ENCODE peak calls at places on chromosomes 3 and 15, in nine cellular contexts. Z is PC-3, D is GM23248, T is GM23338, M is MM.1S, Q is hepatocyte, N is HCT116, B is OCI-LY7, C is SK-N-SH. F is an unnamed sample.

GRCh38 chr3:57091471-57091870 is 31.0 kb downstream of the SPATA12 start:
- DNase-seq in M (no peak), T (no peak), B (no peak), D (peak; percentile 69), C (no peak), Z (no peak), N (no peak), Q (no peak), F (no peak)

GRCh38 chr15:39350785-39351184 is 230.1 kb upstream of the THBS1 start:
- DNase-seq in Q (no peak), Z (no peak), N (no peak), D (no peak), C (no peak), B (no peak), T (no peak), M (no peak), F (no peak)

GRCh38 chr3:147977001-147977400 is 567.8 kb downstream of the ZIC1 start:
- DNase-seq in Q (no peak), T (no peak), N (no peak), D (no peak), M (no peak), Z (no peak), C (no peak), B (no peak), F (no peak)

GRCh38 chr3:123773681-123774431 is 110.3 kb downstream of the MYLK start:
- DNase-seq in Q (peak; percentile 33), D (peak; percentile 95), B (no peak), T (no peak), C (peak; percentile 58), N (no peak), M (no peak), Z (no peak), F (no peak)

GRCh38 chr3:40615110-40615915 is 90.6 kb downstream of the ZNF621 start:
- DNase-seq in Z (no peak), Q (peak; percentile 22), N (no peak), M (no peak), T (peak; percentile 90), C (peak; percentile 63), D (peak; percentile 16), B (no peak), F (peak; percentile 92)

GRCh38 chr15:70748281-70748747 is 15.0 kb downstream of the UACA start:
- DNase-seq in M (no peak), N (no peak), B (no peak), T (no peak), Q (no peak), D (peak; percentile 71), C (peak; percentile 43), Z (peak; percentile 10), F (no peak)

GRCh38 chr3:183253364-183253960 is 409 bp downstream of the B3GNT5 start:
- DNase-seq in D (peak; percentile 74), N (no peak), T (no peak), C (peak; percentile 68), Q (peak; percentile 70), M (no peak), Z (peak; percentile 40), B (no peak), F (peak; percentile 54)

GRCh38 chr15:85800460-85801123 is 5.9 kb upstream of the KLHL25 start:
- DNase-seq in N (peak; percentile 78), C (no peak), Q (peak; percentile 86), D (peak; percentile 88), B (peak; percentile 22), M (no peak), Z (peak; percentile 93), T (peak; percentile 38), F (no peak)

GRCh38 chr3:112136959-112137693 is 4.1 kb upstream of the GCSAM start:
- DNase-seq in B (peak; percentile 87), C (no peak), D (peak; percentile 43), Z (peak; percentile 81), T (peak; percentile 86), Q (peak; percentile 61), N (peak; percentile 49), M (peak; percentile 70), F (peak; percentile 91)

GRCh38 chr3:105466495-105467080 is 99.9 kb downstream of the ALCAM start:
- DNase-seq in D (peak; percentile 63), N (no peak), Q (no peak), B (no peak), Z (no peak), M (no peak), C (no peak), T (no peak), F (no peak)

DNA sequence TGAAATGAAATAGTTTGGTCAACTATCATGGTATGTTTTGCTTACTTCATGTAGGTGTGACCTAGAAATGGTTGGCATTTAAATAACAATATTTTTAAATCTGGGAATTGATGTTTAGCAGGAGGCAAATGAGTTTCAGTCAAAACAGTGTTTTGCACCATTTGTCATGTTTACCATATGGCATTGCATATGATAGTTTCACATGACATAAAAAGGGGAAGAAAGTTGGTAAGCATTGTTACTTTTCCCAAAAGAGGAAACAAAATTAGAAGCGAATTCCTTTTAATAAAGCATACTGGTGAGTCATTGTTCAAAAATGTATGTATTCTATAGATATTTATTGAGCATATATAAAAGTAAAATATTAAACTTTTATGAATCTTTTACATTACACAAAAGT is 2.3 kb downstream of the RNF13 start:
- DNase-seq in Q (no peak), Z (peak; percentile 30), M (no peak), B (peak; percentile 10), C (no peak), N (no peak), T (no peak), D (no peak), F (no peak)
- H3K4me3 ChIP-seq in Q (no peak overlapping the region), Z (peak overlapping the region; percentile 89), M (no peak overlapping the region), B (peak overlapping the region; percentile 87), C (no peak overlapping the region), N (no peak overlapping the region), T (peak overlapping the region; percentile 90), D (peak overlapping the region; percentile 91), F (no peak overlapping the region)

DNA sequence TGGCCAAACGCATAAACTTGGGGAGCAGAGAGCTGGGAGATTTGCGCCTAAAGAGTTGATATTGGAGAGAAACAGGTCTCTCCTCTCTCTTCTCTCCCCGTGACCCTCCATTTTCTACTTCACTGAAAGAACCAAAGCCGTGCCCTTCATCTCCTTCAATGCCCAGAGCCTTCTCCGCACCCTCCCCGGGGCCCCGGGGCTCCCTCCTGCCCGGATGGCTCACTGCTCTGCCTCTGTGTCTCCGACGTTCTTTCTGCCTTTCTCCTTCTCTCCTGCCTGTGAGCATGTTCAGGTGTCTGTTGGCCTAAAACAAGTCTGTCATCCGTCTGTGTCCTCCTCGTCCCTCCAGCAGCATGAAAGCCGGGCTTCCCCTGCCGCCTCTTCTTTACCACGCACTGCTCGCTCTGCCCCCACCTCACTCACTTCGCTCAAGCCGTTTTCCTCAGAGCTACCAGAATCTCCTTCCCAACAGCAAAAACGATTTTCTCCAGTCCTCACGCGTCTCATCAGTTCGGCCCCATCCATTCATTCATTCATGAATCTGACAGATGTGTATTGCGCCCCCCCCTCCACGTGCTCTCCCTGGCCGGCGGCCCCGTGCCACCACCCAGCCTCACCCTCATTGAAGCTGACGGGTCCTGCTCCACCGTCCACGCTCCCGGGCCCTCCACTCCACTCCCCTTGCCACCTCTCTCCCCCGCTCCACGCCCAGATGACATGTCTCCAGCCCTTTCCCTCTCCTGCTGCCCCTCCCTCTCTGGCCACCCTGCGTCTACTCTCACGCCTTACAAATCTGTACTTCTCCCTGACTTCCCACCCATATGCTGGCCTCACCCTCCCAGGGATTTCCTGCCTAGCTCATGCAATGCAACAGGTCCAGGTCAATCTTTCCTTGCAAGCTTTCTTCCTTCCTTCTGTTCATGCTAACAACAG is 10.2 kb downstream of the MUC4 start:
- DNase-seq in D (no peak), Q (no peak), M (no peak), C (no peak), B (no peak), N (no peak), Z (no peak), T (no peak), F (no peak)
- TF ChIP-seq EZH2phosphoT487 in D (no peak), Q (no peak), M (no peak), C (no peak), B (no peak), N (no peak), Z (no peak), T (no peak), F (no peak)

DNA sequence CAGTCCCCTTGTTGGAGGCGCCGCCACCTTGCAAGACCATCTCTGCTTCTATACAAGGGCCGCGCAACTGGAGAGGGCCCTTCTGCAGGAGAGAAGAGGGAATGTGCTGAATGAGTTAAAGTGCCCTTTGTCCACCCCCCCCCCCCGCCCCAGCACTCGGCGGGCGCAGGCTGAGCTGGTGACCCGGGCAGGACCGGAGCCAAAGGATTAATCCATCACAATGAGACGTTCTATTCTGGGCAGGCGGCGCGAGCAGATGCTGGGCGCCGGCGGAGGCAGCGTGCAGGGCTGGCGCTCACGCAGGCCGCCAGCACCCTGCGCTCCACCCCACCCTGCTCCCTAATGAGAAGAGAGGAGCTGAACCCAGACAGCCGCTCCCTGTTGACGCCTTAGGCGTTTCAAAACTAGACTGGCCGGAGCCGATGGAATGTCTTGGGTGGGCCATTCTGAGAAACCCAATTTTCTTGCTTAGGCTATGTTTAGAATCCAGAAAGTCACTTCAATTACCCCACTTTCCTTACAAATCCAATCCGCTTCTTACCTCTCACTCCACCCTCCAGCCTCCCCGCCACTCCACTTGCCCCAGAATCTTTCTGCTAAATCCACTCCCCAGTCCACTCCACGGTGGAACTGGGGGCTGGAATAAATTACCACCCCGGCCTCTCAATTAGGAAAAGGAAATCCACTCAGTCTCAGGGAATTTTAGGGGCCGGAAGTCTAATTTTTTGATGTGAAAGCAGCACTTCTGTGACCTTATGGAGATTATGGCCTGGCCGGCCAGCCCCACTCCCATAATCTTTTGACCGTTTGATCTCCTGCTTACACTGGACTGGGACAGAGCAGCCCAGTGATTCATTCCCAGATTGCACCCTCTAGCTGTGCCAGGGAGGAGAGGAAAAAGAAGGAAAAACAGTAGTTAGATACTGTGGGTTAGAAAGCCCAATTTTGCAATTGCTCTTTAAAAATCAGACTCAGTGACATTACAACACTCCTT is 32.7 kb downstream of the GJD2 start:
- DNase-seq in Z (no peak), C (peak; percentile 85), Q (peak; percentile 52), T (peak; percentile 79), M (no peak), B (no peak), D (peak; percentile 95), N (peak; percentile 7), F (peak; percentile 91)
- H3K4me3 ChIP-seq in Z (no peak overlapping the region), C (peak overlapping the region; percentile 39), Q (no peak overlapping the region), T (peak overlapping the region; percentile 47), M (no peak overlapping the region), B (no peak overlapping the region), D (peak overlapping the region; percentile 57), N (peak overlapping the region; percentile 43), F (peak overlapping the region; percentile 39)

GRCh38 chr3:174859109-174859735 is at the start of gene NAALADL2:
- DNase-seq in Q (peak; percentile 23), N (no peak), B (no peak), M (peak; percentile 20), D (no peak), C (no peak), Z (peak; percentile 82), T (no peak), F (no peak)

GRCh38 chr3:174859756-174860155 is 622 bp downstream of the NAALADL2 start:
- DNase-seq in M (no peak), Z (peak; percentile 44), B (no peak), Q (peak; percentile 31), N (no peak), T (peak; percentile 16), D (no peak), C (no peak), F (no peak)

GRCh38 chr3:174863488-174863887 is 4.4 kb downstream of the NAALADL2 start:
- DNase-seq in N (peak; percentile 39), Z (peak; percentile 97), C (no peak), B (no peak), Q (peak; percentile 49), D (peak; percentile 23), M (no peak), T (no peak), F (no peak)

GRCh38 chr3:174862666-174863065 is 3.5 kb downstream of the NAALADL2 start:
- DNase-seq in N (no peak), B (no peak), D (no peak), T (no peak), C (no peak), Z (no peak), Q (no peak), M (no peak), F (no peak)

GRCh38 chr3:174862101-174862500 is 3.0 kb downstream of the NAALADL2 start:
- DNase-seq in D (no peak), B (no peak), T (peak; percentile 69), C (no peak), Z (peak; percentile 85), Q (peak; percentile 43), N (peak; percentile 51), M (no peak), F (peak; percentile 25)
- TF ChIP-seq EZH2phosphoT487 in D (no peak), B (no peak), T (no peak), C (no peak), Z (no peak), Q (no peak), N (no peak), M (no peak), F (no peak)

F was measured in neural progenitor cell.